ENCODE peak calls at places on chromosomes 1 and 21, in six cellular contexts. One of them, this sample, is unnamed.

GRCh38 chr21:32322676-32323075 is 24.0 kb downstream of the MRAP start:
- DNase-seq in left cardiac atrium: no peak
- DNase-seq in H7: no peak
- DNase-seq in CD8-positive, alpha-beta T cell: no peak
- DNase-seq in HTR-8/SVneo: no peak
- DNase-seq in iris pigment epithelial cell: no peak
- DNase-seq in this sample: no peak

GRCh38 chr1:118958140-118958539 is 30.0 kb downstream of the TBX15 start:
- DNase-seq in left cardiac atrium: no peak
- DNase-seq in H7: no peak
- DNase-seq in CD8-positive, alpha-beta T cell: no peak
- DNase-seq in HTR-8/SVneo: no peak
- DNase-seq in iris pigment epithelial cell: no peak
- DNase-seq in this sample: no peak

GRCh38 chr1:30904191-30904961 is 4.2 kb downstream of the SDC3 start:
- DNase-seq in left cardiac atrium: peak
- DNase-seq in H7: peak
- DNase-seq in CD8-positive, alpha-beta T cell: no peak
- DNase-seq in HTR-8/SVneo: no peak
- DNase-seq in iris pigment epithelial cell: no peak
- DNase-seq in this sample: no peak

GRCh38 chr1:27341525-27342252 is at the start of gene SYTL1:
- DNase-seq in left cardiac atrium: no peak
- DNase-seq in H7: peak
- DNase-seq in CD8-positive, alpha-beta T cell: peak
- DNase-seq in HTR-8/SVneo: peak
- DNase-seq in iris pigment epithelial cell: peak
- DNase-seq in this sample: peak

GRCh38 chr1:95650631-95651030 is 416.6 kb downstream of the RWDD3 start:
- DNase-seq in left cardiac atrium: no peak
- DNase-seq in H7: no peak
- DNase-seq in CD8-positive, alpha-beta T cell: no peak
- DNase-seq in HTR-8/SVneo: no peak
- DNase-seq in iris pigment epithelial cell: no peak
- DNase-seq in this sample: no peak

GRCh38 chr1:219847215-219847855 is 81.0 kb downstream of the SLC30A10 start:
- DNase-seq in left cardiac atrium: no peak
- DNase-seq in H7: no peak
- DNase-seq in CD8-positive, alpha-beta T cell: no peak
- DNase-seq in HTR-8/SVneo: no peak
- DNase-seq in iris pigment epithelial cell: no peak
- DNase-seq in this sample: no peak

GRCh38 chr1:74314438-74314837 is 79.3 kb downstream of the TNNI3K start:
- DNase-seq in left cardiac atrium: no peak
- DNase-seq in H7: no peak
- DNase-seq in CD8-positive, alpha-beta T cell: no peak
- DNase-seq in HTR-8/SVneo: no peak
- DNase-seq in iris pigment epithelial cell: no peak
- DNase-seq in this sample: no peak

GRCh38 chr1:1000357-1001056 is 610 bp upstream of the HES4 start:
- DNase-seq in left cardiac atrium: peak
- DNase-seq in H7: peak
- DNase-seq in CD8-positive, alpha-beta T cell: peak
- DNase-seq in HTR-8/SVneo: peak
- DNase-seq in iris pigment epithelial cell: peak
- DNase-seq in this sample: peak

GRCh38 chr1:93817819-93818569 is 61.0 kb downstream of the DNTTIP2 start:
- DNase-seq in left cardiac atrium: no peak
- DNase-seq in H7: no peak
- DNase-seq in CD8-positive, alpha-beta T cell: no peak
- DNase-seq in HTR-8/SVneo: no peak
- DNase-seq in iris pigment epithelial cell: no peak
- DNase-seq in this sample: no peak

GRCh38 chr1:25220666-25221065 is 11.6 kb downstream of the SYF2 start:
- DNase-seq in left cardiac atrium: no peak
- DNase-seq in H7: no peak
- DNase-seq in CD8-positive, alpha-beta T cell: no peak
- DNase-seq in HTR-8/SVneo: no peak
- DNase-seq in iris pigment epithelial cell: no peak
- DNase-seq in this sample: no peak

GRCh38 chr21:45781741-45782140 is 138.2 kb downstream of the PCBP3 start:
- DNase-seq in left cardiac atrium: no peak
- DNase-seq in H7: no peak
- DNase-seq in CD8-positive, alpha-beta T cell: no peak
- DNase-seq in HTR-8/SVneo: no peak
- DNase-seq in iris pigment epithelial cell: no peak
- DNase-seq in this sample: no peak

GRCh38 chr1:217063065-217063908 is 340.1 kb upstream of the ESRRG start:
- DNase-seq in left cardiac atrium: no peak
- DNase-seq in H7: no peak
- DNase-seq in CD8-positive, alpha-beta T cell: no peak
- DNase-seq in HTR-8/SVneo: no peak
- DNase-seq in iris pigment epithelial cell: no peak
- DNase-seq in this sample: no peak

GRCh38 chr1:6087958-6088357 is 42.3 kb downstream of the KCNAB2 start:
- DNase-seq in left cardiac atrium: no peak
- DNase-seq in H7: no peak
- DNase-seq in CD8-positive, alpha-beta T cell: no peak
- DNase-seq in HTR-8/SVneo: no peak
- DNase-seq in iris pigment epithelial cell: no peak
- DNase-seq in this sample: no peak

GRCh38 chr21:33975548-33976081 is 60.0 kb upstream of the ATP5PO start:
- DNase-seq in left cardiac atrium: no peak
- DNase-seq in H7: no peak
- DNase-seq in CD8-positive, alpha-beta T cell: no peak
- DNase-seq in HTR-8/SVneo: peak
- DNase-seq in iris pigment epithelial cell: peak
- DNase-seq in this sample: no peak

GRCh38 chr21:34936874-34937563 is 112.1 kb downstream of the RUNX1 start:
- DNase-seq in left cardiac atrium: no peak
- DNase-seq in H7: no peak
- DNase-seq in CD8-positive, alpha-beta T cell: no peak
- DNase-seq in HTR-8/SVneo: no peak
- DNase-seq in iris pigment epithelial cell: no peak
- DNase-seq in this sample: no peak

GRCh38 chr1:152878042-152878441 is at the start of gene SMCP:
- DNase-seq in left cardiac atrium: no peak
- DNase-seq in H7: peak
- DNase-seq in CD8-positive, alpha-beta T cell: no peak
- DNase-seq in HTR-8/SVneo: no peak
- DNase-seq in iris pigment epithelial cell: no peak
- DNase-seq in this sample: no peak

GRCh38 chr1:182996816-182997215 is 26.4 kb upstream of the LAMC1 start:
- DNase-seq in left cardiac atrium: no peak
- DNase-seq in H7: no peak
- DNase-seq in CD8-positive, alpha-beta T cell: no peak
- DNase-seq in HTR-8/SVneo: no peak
- DNase-seq in iris pigment epithelial cell: no peak
- DNase-seq in this sample: no peak

GRCh38 chr1:55337801-55338447 is 122.8 kb upstream of the USP24 start:
- DNase-seq in left cardiac atrium: no peak
- DNase-seq in H7: peak
- DNase-seq in CD8-positive, alpha-beta T cell: no peak
- DNase-seq in HTR-8/SVneo: peak
- DNase-seq in iris pigment epithelial cell: peak
- DNase-seq in this sample: peak

GRCh38 chr1:155171836-155172731 is 1.0 kb downstream of the KRTCAP2 start:
- DNase-seq in left cardiac atrium: no peak
- DNase-seq in H7: no peak
- DNase-seq in CD8-positive, alpha-beta T cell: no peak
- DNase-seq in HTR-8/SVneo: no peak
- DNase-seq in iris pigment epithelial cell: no peak
- DNase-seq in this sample: no peak

GRCh38 chr1:93349231-93350135 is 3.8 kb downstream of the DR1 start:
- DNase-seq in left cardiac atrium: no peak
- DNase-seq in H7: no peak
- DNase-seq in CD8-positive, alpha-beta T cell: no peak
- DNase-seq in HTR-8/SVneo: no peak
- DNase-seq in iris pigment epithelial cell: peak
- DNase-seq in this sample: no peak

This sample was measured in naive B cell.